ENCODE peak calls at places on chromosomes 3 and 15, in ten cellular contexts. G is mesendoderm; A is activated naive CD4-positive, alpha-beta T cell; D is lower leg skin; S is right cardiac atrium; W is GM03348; V is activated B cell treated with CpG ODN at 0.5 μM for 24 hours; F is C1 segment of cervical spinal cord; L is fibroblast of pulmonary artery; T is endothelial cell. C is an unnamed sample.

GRCh38 chr15:56099311-56099710 is 105.9 kb upstream of the NEDD4 start:
- DNase-seq in G (no peak), A (no peak), D (no peak), S (no peak), W (no peak), V (no peak), F (peak; percentile 6), L (no peak), T (no peak), C (no peak)

GRCh38 chr15:81813215-81813614 is 232.6 kb downstream of the MEX3B start:
- DNase-seq in G (peak; percentile 82), A (no peak), D (no peak), S (no peak), W (no peak), V (no peak), F (no peak), L (no peak), T (no peak), C (no peak)

GRCh38 chr3:22245817-22246583 is 495.0 kb upstream of the ZNF385D start:
- DNase-seq in G (no peak), A (no peak), D (no peak), S (no peak), W (peak; percentile 9), V (no peak), F (no peak), L (no peak), T (no peak), C (no peak)

GRCh38 chr15:89399390-89400120 is 64.9 kb upstream of the POLG start:
- DNase-seq in G (no peak), A (no peak), D (no peak), S (no peak), W (peak; percentile 57), V (peak; percentile 35), F (peak; percentile 84), L (no peak), T (peak; percentile 63), C (peak; percentile 71)

GRCh38 chr3:46667657-46668056 is 25.8 kb downstream of the ALS2CL start:
- DNase-seq in G (no peak), A (no peak), D (peak; percentile 84), S (no peak), W (no peak), V (no peak), F (no peak), L (no peak), T (no peak), C (no peak)

GRCh38 chr3:79139395-79140060 is 628.3 kb downstream of the ROBO1 start:
- DNase-seq in G (no peak), A (no peak), D (no peak), S (no peak), W (no peak), V (no peak), F (no peak), L (peak; percentile 57), T (no peak), C (no peak)

GRCh38 chr3:38611866-38612265 is 37.6 kb downstream of the SCN5A start:
- DNase-seq in G (no peak), A (no peak), D (no peak), S (no peak), W (no peak), V (no peak), F (no peak), L (no peak), T (no peak), C (no peak)

GRCh38 chr3:10983219-10983916 is 9.2 kb upstream of the SLC6A1 start:
- DNase-seq in G (peak; percentile 80), A (no peak), D (no peak), S (no peak), W (peak; percentile 80), V (no peak), F (peak; percentile 11), L (peak; percentile 42), T (peak; percentile 58), C (no peak)

GRCh38 chr3:24591661-24592555 is 97.3 kb upstream of the THRB start:
- DNase-seq in G (no peak), A (no peak), D (no peak), S (no peak), W (peak; percentile 49), V (no peak), F (no peak), L (no peak), T (no peak), C (no peak)

GRCh38 chr15:40358492-40359353 is 704 bp downstream of the DISP2 start:
- DNase-seq in G (peak; percentile 51), A (no peak), D (no peak), S (peak; percentile 75), W (peak; percentile 17), V (no peak), F (peak; percentile 55), L (no peak), T (no peak), C (no peak)

GRCh38 chr3:72738752-72739520 is 109.3 kb downstream of the SHQ1 start:
- DNase-seq in G (peak; percentile 70), A (peak; percentile 56), D (no peak), S (peak; percentile 79), W (peak; percentile 81), V (peak; percentile 55), F (peak; percentile 48), L (no peak), T (peak; percentile 43), C (peak; percentile 26)

GRCh38 chr15:71651750-71652186 is 158.6 kb upstream of the NR2E3 start:
- DNase-seq in G (peak; percentile 83), A (no peak), D (no peak), S (no peak), W (peak; percentile 69), V (no peak), F (peak; percentile 5), L (peak; percentile 90), T (peak; percentile 37), C (no peak)

GRCh38 chr3:63135362-63135761 is 142.7 kb upstream of the SYNPR start:
- DNase-seq in G (peak; percentile 79), A (no peak), D (no peak), S (no peak), W (no peak), V (no peak), F (no peak), L (no peak), T (no peak), C (no peak)

GRCh38 chr15:92495468-92495867 is 101.8 kb downstream of the ST8SIA2 start:
- DNase-seq in G (no peak), A (no peak), D (no peak), S (no peak), W (no peak), V (no peak), F (no peak), L (no peak), T (no peak), C (no peak)

GRCh38 chr15:58477228-58477627 is 45.4 kb downstream of the LIPC start:
- DNase-seq in G (no peak), A (no peak), D (no peak), S (no peak), W (no peak), V (no peak), F (no peak), L (no peak), T (no peak), C (no peak)

GRCh38 chr15:67720556-67721175 is 104.6 kb upstream of the SKOR1 start:
- DNase-seq in G (no peak), A (no peak), D (no peak), S (no peak), W (no peak), V (no peak), F (no peak), L (no peak), T (no peak), C (no peak)

GRCh38 chr3:141426404-141427034 is 58.2 kb downstream of the ZBTB38 start:
- DNase-seq in G (peak; percentile 52), A (no peak), D (peak; percentile 92), S (peak; percentile 90), W (peak; percentile 62), V (no peak), F (peak; percentile 57), L (peak; percentile 90), T (no peak), C (peak; percentile 70)

GRCh38 chr3:179268400-179269051 is 17.6 kb upstream of the KCNMB3 start:
- DNase-seq in G (peak; percentile 46), A (no peak), D (no peak), S (no peak), W (no peak), V (no peak), F (no peak), L (no peak), T (no peak), C (no peak)

GRCh38 chr3:171369156-171369555 is 91.0 kb downstream of the TNIK start:
- DNase-seq in G (no peak), A (no peak), D (no peak), S (no peak), W (no peak), V (no peak), F (no peak), L (no peak), T (no peak), C (no peak)

GRCh38 chr15:96585634-96586386 is 255.3 kb downstream of the NR2F2 start:
- DNase-seq in G (peak; percentile 13), A (no peak), D (no peak), S (no peak), W (peak; percentile 25), V (no peak), F (no peak), L (peak; percentile 41), T (no peak), C (no peak)

C was measured in amygdala.